ENCODE peak calls at places on chromosomes 12 and 14, in six cellular contexts. One of them, this sample, is unnamed.

GRCh38 chr12:31106101-31106803 is 32.6 kb downstream of the DDX11 start:
- DNase-seq in CD8-positive, alpha-beta T cell: no peak
- DNase-seq in bronchial epithelial cell: no peak
- DNase-seq in Caco-2: no peak
- DNase-seq in H1: no peak
- DNase-seq in K562: no peak
- DNase-seq in this sample: no peak

GRCh38 chr14:97177016-97177415 is 379.8 kb downstream of the VRK1 start:
- DNase-seq in CD8-positive, alpha-beta T cell: peak
- DNase-seq in bronchial epithelial cell: peak
- DNase-seq in Caco-2: peak
- DNase-seq in H1: no peak
- DNase-seq in K562: no peak
- DNase-seq in this sample: no peak

GRCh38 chr12:18810537-18811253 is 72.8 kb downstream of the CAPZA3 start:
- DNase-seq in CD8-positive, alpha-beta T cell: no peak
- DNase-seq in bronchial epithelial cell: no peak
- DNase-seq in Caco-2: no peak
- DNase-seq in H1: no peak
- DNase-seq in K562: no peak
- DNase-seq in this sample: no peak

GRCh38 chr14:105840266-105841021 is 314.1 kb downstream of the TMEM121 start:
- DNase-seq in CD8-positive, alpha-beta T cell: peak
- DNase-seq in bronchial epithelial cell: no peak
- DNase-seq in Caco-2: peak
- DNase-seq in H1: no peak
- DNase-seq in K562: no peak
- DNase-seq in this sample: no peak

GRCh38 chr12:87120440-87120839 is 864.2 kb upstream of the MGAT4C start:
- DNase-seq in CD8-positive, alpha-beta T cell: no peak
- DNase-seq in bronchial epithelial cell: peak
- DNase-seq in Caco-2: no peak
- DNase-seq in H1: no peak
- DNase-seq in K562: no peak
- DNase-seq in this sample: no peak

GRCh38 chr14:31360919-31361662 is 59.3 kb downstream of the HEATR5A start:
- DNase-seq in CD8-positive, alpha-beta T cell: no peak
- DNase-seq in bronchial epithelial cell: peak
- DNase-seq in Caco-2: no peak
- DNase-seq in H1: no peak
- DNase-seq in K562: no peak
- DNase-seq in this sample: no peak

GRCh38 chr12:67468549-67469245 is 179.8 kb upstream of the DYRK2 start:
- DNase-seq in CD8-positive, alpha-beta T cell: no peak
- DNase-seq in bronchial epithelial cell: no peak
- DNase-seq in Caco-2: no peak
- DNase-seq in H1: no peak
- DNase-seq in K562: no peak
- DNase-seq in this sample: no peak

GRCh38 chr12:117582135-117582784 is 220.8 kb upstream of the NOS1 start:
- DNase-seq in CD8-positive, alpha-beta T cell: no peak
- DNase-seq in bronchial epithelial cell: no peak
- DNase-seq in Caco-2: no peak
- DNase-seq in H1: no peak
- DNase-seq in K562: no peak
- DNase-seq in this sample: no peak

GRCh38 chr12:125220404-125221273 is 155.4 kb downstream of the AACS start:
- DNase-seq in CD8-positive, alpha-beta T cell: no peak
- DNase-seq in bronchial epithelial cell: peak
- DNase-seq in Caco-2: no peak
- DNase-seq in H1: no peak
- DNase-seq in K562: no peak
- DNase-seq in this sample: no peak

DNA sequence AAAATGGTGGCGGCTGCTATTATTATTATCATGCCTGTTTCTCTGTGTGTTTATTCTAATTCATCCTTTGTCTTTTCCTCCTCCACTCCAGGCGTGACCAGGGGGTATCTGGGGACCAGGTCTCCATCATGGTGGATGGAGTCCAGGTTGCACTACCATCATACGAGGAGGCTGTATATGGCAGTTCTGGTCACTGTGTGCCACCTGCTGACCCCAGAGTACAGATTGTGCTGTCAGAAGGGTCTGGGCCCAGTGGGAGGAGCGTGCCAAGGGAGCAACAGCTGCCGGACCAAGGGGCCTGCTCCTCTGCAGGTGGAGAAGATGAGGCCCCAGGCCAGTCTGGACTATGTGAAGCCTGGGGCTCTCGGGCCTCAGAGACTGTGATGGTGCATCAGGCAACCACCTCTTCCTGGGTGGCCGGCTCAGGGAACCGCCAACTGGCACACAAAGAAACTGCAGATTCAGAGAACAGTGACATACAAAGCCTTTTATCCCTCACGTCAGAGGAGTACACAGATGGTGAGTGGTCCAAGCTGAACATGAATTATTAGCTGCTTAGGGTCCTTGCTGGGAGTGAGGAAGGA is 58.3 kb upstream of the SRSF5 start:
- DNase-seq in CD8-positive, alpha-beta T cell: no peak
- DNase-seq in bronchial epithelial cell: no peak
- DNase-seq in Caco-2: peak
- DNase-seq in H1: no peak
- DNase-seq in K562: no peak
- DNase-seq in this sample: no peak
- TF ChIP-seq CTCF in CD8-positive, alpha-beta T cell: no peak
- TF ChIP-seq CTCF in bronchial epithelial cell: peak
- TF ChIP-seq CTCF in Caco-2: peak
- TF ChIP-seq CTCF in H1: peak
- TF ChIP-seq CTCF in K562: peak
- TF ChIP-seq CTCF in this sample: no peak

GRCh38 chr14:81268016-81268416 is 47.3 kb upstream of the GTF2A1 start:
- DNase-seq in CD8-positive, alpha-beta T cell: no peak
- DNase-seq in bronchial epithelial cell: peak
- DNase-seq in Caco-2: no peak
- DNase-seq in H1: no peak
- DNase-seq in K562: peak
- DNase-seq in this sample: no peak
- TF ChIP-seq CTCF in CD8-positive, alpha-beta T cell: no peak
- TF ChIP-seq CTCF in bronchial epithelial cell: no peak
- TF ChIP-seq CTCF in Caco-2: no peak
- TF ChIP-seq CTCF in H1: no peak
- TF ChIP-seq CTCF in K562: peak
- TF ChIP-seq CTCF in this sample: no peak

GRCh38 chr12:92404921-92405320 is 259.3 kb upstream of the BTG1 start:
- DNase-seq in CD8-positive, alpha-beta T cell: no peak
- DNase-seq in bronchial epithelial cell: no peak
- DNase-seq in Caco-2: no peak
- DNase-seq in H1: no peak
- DNase-seq in K562: peak
- DNase-seq in this sample: no peak
- TF ChIP-seq CTCF in CD8-positive, alpha-beta T cell: no peak
- TF ChIP-seq CTCF in bronchial epithelial cell: no peak
- TF ChIP-seq CTCF in Caco-2: no peak
- TF ChIP-seq CTCF in H1: no peak
- TF ChIP-seq CTCF in K562: no peak
- TF ChIP-seq CTCF in this sample: no peak

DNA sequence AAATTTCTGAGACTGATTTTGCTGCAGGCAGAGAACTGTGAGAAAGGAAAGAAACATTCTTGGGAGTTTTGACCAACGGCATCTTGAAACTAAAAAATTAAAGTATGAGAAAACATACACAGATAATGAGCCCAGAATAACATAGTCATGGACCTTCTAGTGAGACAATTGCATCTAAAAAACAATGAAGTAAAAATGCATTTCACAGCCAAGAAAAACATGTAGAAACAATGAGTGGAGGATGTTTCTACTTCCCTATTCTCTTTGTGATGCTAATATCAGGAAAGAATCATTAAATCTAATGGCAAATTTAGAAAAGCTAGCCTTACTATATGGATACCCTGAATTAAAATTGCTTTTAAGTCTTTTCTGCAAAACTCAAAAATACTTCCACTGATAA is 12.2 kb upstream of the PLEKHG7 start:
- DNase-seq in CD8-positive, alpha-beta T cell: no peak
- DNase-seq in bronchial epithelial cell: no peak
- DNase-seq in Caco-2: no peak
- DNase-seq in H1: no peak
- DNase-seq in K562: no peak
- DNase-seq in this sample: no peak
- TF ChIP-seq CTCF in CD8-positive, alpha-beta T cell: no peak
- TF ChIP-seq CTCF in bronchial epithelial cell: no peak
- TF ChIP-seq CTCF in Caco-2: no peak
- TF ChIP-seq CTCF in H1: no peak
- TF ChIP-seq CTCF in K562: no peak
- TF ChIP-seq CTCF in this sample: no peak

GRCh38 chr12:53602176-53602942 is 23.8 kb downstream of the ATF7 start:
- DNase-seq in CD8-positive, alpha-beta T cell: no peak
- DNase-seq in bronchial epithelial cell: no peak
- DNase-seq in Caco-2: no peak
- DNase-seq in H1: no peak
- DNase-seq in K562: no peak
- DNase-seq in this sample: no peak

GRCh38 chr12:53600490-53601295 is 25.5 kb downstream of the ATF7 start:
- DNase-seq in CD8-positive, alpha-beta T cell: no peak
- DNase-seq in bronchial epithelial cell: no peak
- DNase-seq in Caco-2: no peak
- DNase-seq in H1: no peak
- DNase-seq in K562: no peak
- DNase-seq in this sample: no peak

GRCh38 chr12:53596920-53597363 is 29.2 kb downstream of the ATF7 start:
- DNase-seq in CD8-positive, alpha-beta T cell: no peak
- DNase-seq in bronchial epithelial cell: no peak
- DNase-seq in Caco-2: no peak
- DNase-seq in H1: no peak
- DNase-seq in K562: no peak
- DNase-seq in this sample: peak

GRCh38 chr12:53601296-53601847 is 24.8 kb downstream of the ATF7 start:
- DNase-seq in CD8-positive, alpha-beta T cell: no peak
- DNase-seq in bronchial epithelial cell: no peak
- DNase-seq in Caco-2: no peak
- DNase-seq in H1: no peak
- DNase-seq in K562: no peak
- DNase-seq in this sample: no peak

DNA sequence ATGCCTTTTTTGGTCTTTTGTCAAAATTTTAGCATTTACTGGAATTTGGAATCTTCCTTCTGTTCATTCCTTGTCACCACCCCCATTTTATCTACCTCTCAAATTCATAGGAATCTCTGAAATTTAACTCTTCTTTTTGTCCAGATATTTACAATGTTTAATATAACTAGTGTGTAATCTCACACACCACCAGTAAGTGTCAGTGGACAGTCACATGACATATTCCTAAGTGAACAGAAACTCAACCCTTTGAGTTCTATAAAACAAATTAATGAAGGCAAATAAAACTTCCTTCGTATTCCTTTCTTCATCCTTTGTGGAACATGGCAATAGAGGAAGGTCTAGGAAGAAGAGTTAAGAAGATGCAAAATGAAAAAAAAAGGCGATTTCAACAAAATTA is 26.6 kb downstream of the ATF7 start:
- DNase-seq in CD8-positive, alpha-beta T cell: no peak
- DNase-seq in bronchial epithelial cell: no peak
- DNase-seq in Caco-2: no peak
- DNase-seq in H1: no peak
- DNase-seq in K562: no peak
- DNase-seq in this sample: no peak
- TF ChIP-seq CTCF in CD8-positive, alpha-beta T cell: peak
- TF ChIP-seq CTCF in bronchial epithelial cell: no peak
- TF ChIP-seq CTCF in Caco-2: no peak
- TF ChIP-seq CTCF in H1: no peak
- TF ChIP-seq CTCF in K562: peak
- TF ChIP-seq CTCF in this sample: no peak

GRCh38 chr12:109652233-109652772 is 61.3 kb upstream of the FAM222A start:
- DNase-seq in CD8-positive, alpha-beta T cell: no peak
- DNase-seq in bronchial epithelial cell: no peak
- DNase-seq in Caco-2: no peak
- DNase-seq in H1: no peak
- DNase-seq in K562: no peak
- DNase-seq in this sample: no peak

GRCh38 chr12:109651596-109651995 is 62.0 kb upstream of the FAM222A start:
- DNase-seq in CD8-positive, alpha-beta T cell: no peak
- DNase-seq in bronchial epithelial cell: no peak
- DNase-seq in Caco-2: no peak
- DNase-seq in H1: no peak
- DNase-seq in K562: no peak
- DNase-seq in this sample: no peak

GRCh38 chr12:109648446-109648980 is 65.1 kb upstream of the FAM222A start:
- DNase-seq in CD8-positive, alpha-beta T cell: no peak
- DNase-seq in bronchial epithelial cell: no peak
- DNase-seq in Caco-2: no peak
- DNase-seq in H1: no peak
- DNase-seq in K562: no peak
- DNase-seq in this sample: no peak

GRCh38 chr12:109653896-109654295 is 59.7 kb upstream of the FAM222A start:
- DNase-seq in CD8-positive, alpha-beta T cell: no peak
- DNase-seq in bronchial epithelial cell: no peak
- DNase-seq in Caco-2: no peak
- DNase-seq in H1: no peak
- DNase-seq in K562: no peak
- DNase-seq in this sample: no peak

DNA sequence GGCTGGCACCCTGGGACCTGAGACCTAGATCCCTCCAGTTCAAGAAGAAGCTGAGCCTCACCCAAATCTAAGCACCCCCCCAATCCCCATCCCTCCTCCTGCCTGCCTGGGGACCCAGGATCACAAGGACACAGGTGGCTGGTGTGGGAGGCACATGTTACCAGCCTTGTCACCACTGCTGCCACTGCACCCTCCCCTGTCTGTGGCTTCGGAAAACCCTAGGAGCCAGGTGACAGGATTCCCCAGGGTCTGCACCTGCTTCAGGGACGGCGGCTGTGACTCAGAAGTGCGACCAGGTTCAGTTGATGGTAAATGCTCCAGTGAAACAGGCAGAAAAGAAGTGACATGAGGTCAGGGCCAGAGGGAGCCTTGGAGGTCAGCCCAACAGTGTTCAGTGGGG is 62.8 kb upstream of the FAM222A start:
- DNase-seq in CD8-positive, alpha-beta T cell: no peak
- DNase-seq in bronchial epithelial cell: no peak
- DNase-seq in Caco-2: no peak
- DNase-seq in H1: no peak
- DNase-seq in K562: no peak
- DNase-seq in this sample: no peak
- TF ChIP-seq CTCF in CD8-positive, alpha-beta T cell: no peak
- TF ChIP-seq CTCF in bronchial epithelial cell: no peak
- TF ChIP-seq CTCF in Caco-2: no peak
- TF ChIP-seq CTCF in H1: no peak
- TF ChIP-seq CTCF in K562: no peak
- TF ChIP-seq CTCF in this sample: no peak

DNA sequence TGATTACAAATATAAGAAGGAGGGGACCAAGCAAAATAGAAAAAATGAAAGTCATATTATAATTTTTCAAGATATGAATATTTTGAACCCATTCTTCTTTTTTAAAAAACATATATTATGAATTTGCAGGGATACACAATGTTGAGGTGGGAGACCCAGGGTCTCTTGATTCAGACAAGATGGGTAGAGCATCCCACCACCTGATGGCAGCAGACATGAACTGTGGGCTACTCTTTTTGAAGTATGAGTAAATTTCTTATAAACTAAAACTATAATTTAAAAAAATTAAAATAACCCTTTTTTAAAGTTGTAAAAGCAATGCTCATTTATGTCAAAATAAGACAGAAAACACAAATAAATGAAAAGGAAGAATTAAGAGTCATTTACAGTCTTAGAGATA is 202.7 kb upstream of the PRICKLE1 start:
- DNase-seq in CD8-positive, alpha-beta T cell: no peak
- DNase-seq in bronchial epithelial cell: no peak
- DNase-seq in Caco-2: no peak
- DNase-seq in H1: no peak
- DNase-seq in K562: no peak
- DNase-seq in this sample: no peak
- TF ChIP-seq CTCF in CD8-positive, alpha-beta T cell: no peak
- TF ChIP-seq CTCF in bronchial epithelial cell: no peak
- TF ChIP-seq CTCF in Caco-2: peak
- TF ChIP-seq CTCF in H1: peak
- TF ChIP-seq CTCF in K562: no peak
- TF ChIP-seq CTCF in this sample: no peak

This sample was measured in AG09319.